ENCODE peak calls at places on chromosomes 2 and 18, in six cellular contexts. I, Z, H, T, Y and Q are unnamed samples.
A peak's percentile ranks its signal among the peaks of the same experiment; 100 is the strongest.

GRCh38 chr2:239896075-239896474 is 129.1 kb downstream of the NDUFA10 start:
- DNase-seq in I (no peak), Z (no peak), H (no peak), T (no peak), Y (no peak), Q (no peak)

GRCh38 chr2:220181158-220181557 is 553.7 kb downstream of the SLC4A3 start:
- DNase-seq in I (no peak), Z (no peak), H (no peak), T (no peak), Y (no peak), Q (no peak)

GRCh38 chr2:46267616-46268015 is 29.6 kb upstream of the EPAS1 start:
- DNase-seq in I (no peak), Z (no peak), H (no peak), T (no peak), Y (no peak), Q (no peak)

GRCh38 chr2:179422037-179422643 is 157.5 kb upstream of the SESTD1 start:
- DNase-seq in I (peak; percentile 79), Z (no peak), H (peak; percentile 35), T (peak; percentile 20), Y (no peak), Q (peak; percentile 2)

GRCh38 chr2:2823061-2823753 is 492.1 kb upstream of the MYT1L start:
- DNase-seq in I (no peak), Z (no peak), H (no peak), T (no peak), Y (no peak), Q (no peak)

GRCh38 chr2:117551858-117552257 is 262.6 kb upstream of the DDX18 start:
- DNase-seq in I (no peak), Z (no peak), H (no peak), T (no peak), Y (no peak), Q (no peak)

GRCh38 chr2:47534179-47534919 is 131.4 kb downstream of the MSH2 start:
- DNase-seq in I (peak; percentile 64), Z (no peak), H (peak; percentile 84), T (peak; percentile 81), Y (no peak), Q (no peak)

GRCh38 chr2:34836361-34836760 is 1237.3 kb upstream of the FAM98A start:
- DNase-seq in I (no peak), Z (no peak), H (no peak), T (no peak), Y (no peak), Q (no peak)

GRCh38 chr2:135238651-135239050 is 186.6 kb downstream of the RAB3GAP1 start:
- DNase-seq in I (no peak), Z (no peak), H (no peak), T (no peak), Y (no peak), Q (no peak)

GRCh38 chr2:239612133-239612532 is 211.3 kb upstream of the HDAC4 start:
- DNase-seq in I (no peak), Z (no peak), H (no peak), T (no peak), Y (no peak), Q (no peak)

GRCh38 chr2:42854207-42854818 is 61.9 kb upstream of the HAAO start:
- DNase-seq in I (no peak), Z (no peak), H (no peak), T (no peak), Y (no peak), Q (no peak)

GRCh38 chr2:179686718-179687342 is 174.6 kb downstream of the ZNF385B start:
- DNase-seq in I (peak; percentile 42), Z (no peak), H (no peak), T (peak; percentile 20), Y (no peak), Q (no peak)

GRCh38 chr18:45275367-45276113 is 339.7 kb upstream of the SLC14A2 start:
- DNase-seq in I (peak; percentile 57), Z (no peak), H (peak; percentile 10), T (no peak), Y (no peak), Q (no peak)

GRCh38 chr2:232300894-232301387 is 77.6 kb upstream of the ALPP start:
- DNase-seq in I (peak; percentile 29), Z (no peak), H (no peak), T (no peak), Y (no peak), Q (no peak)

GRCh38 chr18:51668101-51668500 is 470.6 kb upstream of the MEX3C start:
- DNase-seq in I (peak; percentile 70), Z (no peak), H (peak; percentile 9), T (no peak), Y (no peak), Q (peak; percentile 46)

GRCh38 chr2:215367647-215368492 is 56.0 kb downstream of the ATIC start:
- DNase-seq in I (peak; percentile 35), Z (no peak), H (peak; percentile 72), T (peak; percentile 36), Y (no peak), Q (no peak)

GRCh38 chr2:69518836-69519235 is 81.6 kb upstream of the NFU1 start:
- DNase-seq in I (no peak), Z (no peak), H (no peak), T (no peak), Y (no peak), Q (no peak)

GRCh38 chr18:62848946-62849345 is 133.6 kb downstream of the PHLPP1 start:
- DNase-seq in I (no peak), Z (no peak), H (no peak), T (no peak), Y (no peak), Q (no peak)

GRCh38 chr2:184765048-184765881 is 166.9 kb downstream of the ZNF804A start:
- DNase-seq in I (no peak), Z (no peak), H (no peak), T (no peak), Y (no peak), Q (peak; percentile 73)

GRCh38 chr2:20215183-20216040 is 9.5 kb downstream of the SDC1 start:
- DNase-seq in I (no peak), Z (no peak), H (no peak), T (no peak), Y (no peak), Q (no peak)

GRCh38 chr2:124027182-124027581 is 2.1 kb downstream of the CNTNAP5 start:
- DNase-seq in I (peak; percentile 73), Z (no peak), H (peak; percentile 53), T (no peak), Y (no peak), Q (peak; percentile 27)

GRCh38 chr18:32714571-32715148 is 58.2 kb downstream of the KLHL14 start:
- DNase-seq in I (peak; percentile 74), Z (no peak), H (peak; percentile 70), T (peak; percentile 25), Y (no peak), Q (no peak)

GRCh38 chr2:195342105-195342504 is 314.9 kb upstream of the SLC39A10 start:
- DNase-seq in I (no peak), Z (no peak), H (no peak), T (no peak), Y (no peak), Q (no peak)

GRCh38 chr18:3596324-3597158 is 146.6 kb downstream of the TGIF1 start:
- DNase-seq in I (no peak), Z (peak; percentile 21), H (peak; percentile 64), T (no peak), Y (no peak), Q (peak; percentile 39)

GRCh38 chr2:217491271-217491670 is 511.5 kb downstream of the TNS1 start:
- DNase-seq in I (no peak), Z (no peak), H (no peak), T (no peak), Y (no peak), Q (no peak)

GRCh38 chr2:27902143-27902542 is 11.6 kb downstream of the BABAM2 start:
- DNase-seq in I (no peak), Z (no peak), H (no peak), T (no peak), Y (no peak), Q (no peak)